ENCODE peak calls at places on chromosomes 7 and 10, in six cellular contexts. G is pancreas; C is iPS DF 19.7; F is HCT116; H is T-helper 9 cell; S is activated CD4-positive, CD25-positive, alpha-beta regulatory T cell treated with anti-CD3 and anti-CD28 coated beads, Interleukin-2, amount 50 U/mL, for 72 hours. B is an unnamed sample.

GRCh38 chr7:158138329-158138597 is 449.4 kb downstream of the PTPRN2 start:
- DNase-seq in G (peak; percentile 61), C (no peak), F (no peak), H (no peak), S (no peak), B (no peak)

GRCh38 chr7:6385909-6386560 is 61.7 kb downstream of the DAGLB start:
- DNase-seq in G (no peak), C (no peak), F (no peak), H (no peak), S (no peak), B (no peak)

GRCh38 chr7:139720705-139721231 is 57.0 kb downstream of the HIPK2 start:
- DNase-seq in G (no peak), C (no peak), F (no peak), H (no peak), S (no peak), B (no peak)

GRCh38 chr7:86158111-86158510 is 485.6 kb upstream of the GRM3 start:
- DNase-seq in G (peak; percentile 13), C (no peak), F (no peak), H (no peak), S (no peak), B (no peak)

GRCh38 chr7:86904949-86905834 is 154.3 kb downstream of the ELAPOR2 start:
- DNase-seq in G (no peak), C (no peak), F (no peak), H (no peak), S (no peak), B (no peak)

GRCh38 chr10:45160266-45160665 is 155.1 kb downstream of the OR13A1 start:
- DNase-seq in G (no peak), C (no peak), F (no peak), H (no peak), S (no peak), B (no peak)

GRCh38 chr10:63976538-63976937 is 455.3 kb downstream of the REEP3 start:
- DNase-seq in G (no peak), C (no peak), F (peak; percentile 48), H (no peak), S (no peak), B (peak; percentile 50)

GRCh38 chr10:60573342-60573741 is 183.7 kb upstream of the ANK3 start:
- DNase-seq in G (no peak), C (no peak), F (no peak), H (no peak), S (peak; percentile 36), B (no peak)